ENCODE peak calls at places on chromosome 5, in six cellular contexts. L is Ammon's horn; N is CD8-positive, alpha-beta T cell; G is astrocyte of the hippocampus; U is nucleus accumbens; M is NCI-H82. X is an unnamed sample.

GRCh38 chr5:56913766-56914165 is 4.4 kb downstream of the SETD9 start:
- DNase-seq in U (no peak), G (no peak), L (no peak), M (no peak), N (no peak), X (no peak)

GRCh38 chr5:146940295-146940694 is 61.7 kb upstream of the PPP2R2B start:
- DNase-seq in G (no peak), M (no peak), N (no peak), L (no peak), U (no peak), X (no peak)

GRCh38 chr5:13708906-13709305 is 235.6 kb downstream of the DNAH5 start:
- DNase-seq in U (no peak), N (no peak), L (no peak), M (no peak), G (no peak), X (no peak)

GRCh38 chr5:128304121-128304520 is 220.6 kb downstream of the SLC12A2 start:
- DNase-seq in M (peak), L (no peak), N (no peak), G (peak), U (no peak), X (no peak)

GRCh38 chr5:175692235-175692995 is 34.5 kb downstream of the HRH2 start:
- DNase-seq in U (no peak), G (no peak), M (no peak), N (no peak), L (no peak), X (no peak)

GRCh38 chr5:143652104-143652700 is 159.8 kb upstream of the HMHB1 start:
- DNase-seq in L (no peak), N (no peak), M (peak), U (no peak), G (peak), X (no peak)

GRCh38 chr5:73115399-73116051 is 4.8 kb upstream of the TMEM171 start:
- DNase-seq in M (peak), G (peak), U (no peak), L (no peak), N (no peak), X (peak)

GRCh38 chr5:136182618-136183017 is 10.3 kb downstream of the SMIM32 start:
- DNase-seq in G (no peak), N (no peak), U (no peak), M (no peak), L (no peak), X (no peak)

GRCh38 chr5:107805819-107806218 is 135.1 kb upstream of the EFNA5 start:
- DNase-seq in L (no peak), U (no peak), G (no peak), N (no peak), M (peak), X (no peak)

GRCh38 chr5:96242536-96242935 is 190.5 kb downstream of the PCSK1 start:
- DNase-seq in U (no peak), M (no peak), L (no peak), G (no peak), N (no peak), X (no peak)

GRCh38 chr5:65927497-65928340 is 1.3 kb downstream of the ERBIN start:
- DNase-seq in G (peak), L (peak), N (no peak), M (peak), U (no peak), X (peak)

GRCh38 chr5:43042626-43043399 is 2.7 kb upstream of the ANXA2R start:
- DNase-seq in L (peak), U (peak), G (peak), M (peak), N (peak), X (peak)

GRCh38 chr5:11602298-11602697 is 301.9 kb downstream of the CTNND2 start:
- DNase-seq in G (no peak), U (peak), L (peak), M (no peak), N (no peak), X (peak)

GRCh38 chr5:66169534-66169933 is 25.4 kb downstream of the SREK1 start:
- DNase-seq in L (no peak), M (no peak), N (no peak), U (no peak), G (no peak), X (no peak)

GRCh38 chr5:23223846-23224245 is 283.6 kb upstream of the PRDM9 start:
- DNase-seq in G (peak), N (no peak), L (no peak), M (no peak), U (no peak), X (no peak)

GRCh38 chr5:180155331-180155881 is 53.6 kb downstream of the RASGEF1C start:
- DNase-seq in G (no peak), U (no peak), M (peak), L (no peak), N (no peak), X (no peak)

GRCh38 chr5:95862636-95863382 is 40.3 kb upstream of the GLRX start:
- DNase-seq in M (no peak), G (no peak), U (no peak), L (peak), N (no peak), X (no peak)

GRCh38 chr5:170216262-170216864 is 16.4 kb upstream of the C5orf58 start:
- DNase-seq in M (peak), U (no peak), N (no peak), L (peak), G (peak), X (peak)

GRCh38 chr5:27845248-27845647 is 806.9 kb upstream of the CDH9 start:
- DNase-seq in M (no peak), L (no peak), U (no peak), N (no peak), G (no peak), X (no peak)

GRCh38 chr5:109041319-109041718 is 293.6 kb downstream of the FER start:
- DNase-seq in G (no peak), M (no peak), L (no peak), U (no peak), N (no peak), X (no peak)

X was measured in midbrain.